ENCODE peak calls at places on chromosomes 1 and 21, in seven cellular contexts. P is stomach, R is esophagus muscularis mucosa, S is breast epithelium, I is endothelial cell of umbilical vein, W is K562, L is vagina. J is an unnamed sample.
A peak's percentile ranks its signal among the peaks of the same experiment; 100 is the strongest.

GRCh38 chr21:28375708-28376385 is 616.8 kb downstream of the LTN1 start:
- DNase-seq in P (no peak), R (no peak), S (no peak), I (peak; percentile 78), W (no peak), L (no peak), J (no peak)

GRCh38 chr1:98399219-98399618 is 262.3 kb upstream of the SNX7 start:
- DNase-seq in P (no peak), R (no peak), S (no peak), I (no peak), W (no peak), L (no peak), J (no peak)

GRCh38 chr1:83693409-83694126 is 305.4 kb downstream of the TTLL7 start:
- DNase-seq in P (no peak), R (no peak), S (no peak), I (peak; percentile 9), W (no peak), L (no peak), J (no peak)

GRCh38 chr1:96388421-96389310 is 332.9 kb upstream of the PTBP2 start:
- DNase-seq in P (no peak), R (no peak), S (no peak), I (peak; percentile 98), W (no peak), L (no peak), J (no peak)

GRCh38 chr1:243738020-243738419 is 112.0 kb downstream of the AKT3 start:
- DNase-seq in P (no peak), R (no peak), S (no peak), I (no peak), W (no peak), L (no peak), J (no peak)

GRCh38 chr1:160099716-160100375 is 1.4 kb upstream of the IGSF8 start:
- DNase-seq in P (no peak), R (no peak), S (no peak), I (no peak), W (no peak), L (no peak), J (no peak)

GRCh38 chr21:35737899-35738341 is 322.4 kb downstream of the SETD4 start:
- DNase-seq in P (no peak), R (no peak), S (no peak), I (no peak), W (no peak), L (no peak), J (no peak)

GRCh38 chr1:234214129-234214910 is 158.9 kb upstream of the COA6 start:
- DNase-seq in P (no peak), R (peak; percentile 91), S (peak; percentile 59), I (no peak), W (no peak), L (no peak), J (peak; percentile 52)

GRCh38 chr21:42460391-42461184 is 35.4 kb downstream of the RSPH1 start:
- DNase-seq in P (no peak), R (no peak), S (peak; percentile 35), I (no peak), W (no peak), L (no peak), J (no peak)

GRCh38 chr1:69103705-69104385 is 463.9 kb upstream of the LRRC7 start:
- DNase-seq in P (no peak), R (no peak), S (no peak), I (no peak), W (no peak), L (no peak), J (no peak)

GRCh38 chr1:47209725-47210330 is 20.0 kb upstream of the PDZK1IP1 start:
- DNase-seq in P (no peak), R (no peak), S (no peak), I (peak; percentile 20), W (no peak), L (no peak), J (no peak)

GRCh38 chr1:231393668-231394067 is 28.4 kb downstream of the EGLN1 start:
- DNase-seq in P (no peak), R (no peak), S (no peak), I (no peak), W (no peak), L (no peak), J (no peak)

GRCh38 chr1:4603317-4604110 is 50.9 kb upstream of the AJAP1 start:
- DNase-seq in P (no peak), R (no peak), S (peak; percentile 30), I (no peak), W (no peak), L (no peak), J (no peak)

GRCh38 chr1:30707412-30708360 is 15.7 kb downstream of the MATN1 start:
- DNase-seq in P (peak; percentile 70), R (no peak), S (peak; percentile 79), I (peak; percentile 50), W (peak; percentile 90), L (no peak), J (peak; percentile 86)

GRCh38 chr1:228299211-228299610 is 91.4 kb downstream of the OBSCN start:
- DNase-seq in P (no peak), R (no peak), S (no peak), I (no peak), W (no peak), L (no peak), J (no peak)

GRCh38 chr1:205232945-205233397 is 5.2 kb downstream of the TMCC2 start:
- DNase-seq in P (peak; percentile 1), R (no peak), S (no peak), I (no peak), W (no peak), L (no peak), J (no peak)

GRCh38 chr1:205229916-205230700 is 2.4 kb downstream of the TMCC2 start:
- DNase-seq in P (peak; percentile 24), R (no peak), S (no peak), I (no peak), W (peak; percentile 60), L (no peak), J (no peak)

GRCh38 chr1:205229399-205229861 is 1.7 kb downstream of the TMCC2 start:
- DNase-seq in P (peak; percentile 57), R (no peak), S (no peak), I (peak; percentile 14), W (peak; percentile 95), L (no peak), J (peak; percentile 65)

GRCh38 chr1:205230965-205231364 is 3.2 kb downstream of the TMCC2 start:
- DNase-seq in P (no peak), R (no peak), S (no peak), I (no peak), W (no peak), L (no peak), J (no peak)

GRCh38 chr1:205232122-205232820 is 4.5 kb downstream of the TMCC2 start:
- DNase-seq in P (peak; percentile 7), R (no peak), S (no peak), I (no peak), W (no peak), L (no peak), J (no peak)
- TF ChIP-seq POLR2AphosphoS5 in P (no peak), R (no peak), S (no peak), I (no peak), W (no peak), L (no peak), J (no peak)

DNA sequence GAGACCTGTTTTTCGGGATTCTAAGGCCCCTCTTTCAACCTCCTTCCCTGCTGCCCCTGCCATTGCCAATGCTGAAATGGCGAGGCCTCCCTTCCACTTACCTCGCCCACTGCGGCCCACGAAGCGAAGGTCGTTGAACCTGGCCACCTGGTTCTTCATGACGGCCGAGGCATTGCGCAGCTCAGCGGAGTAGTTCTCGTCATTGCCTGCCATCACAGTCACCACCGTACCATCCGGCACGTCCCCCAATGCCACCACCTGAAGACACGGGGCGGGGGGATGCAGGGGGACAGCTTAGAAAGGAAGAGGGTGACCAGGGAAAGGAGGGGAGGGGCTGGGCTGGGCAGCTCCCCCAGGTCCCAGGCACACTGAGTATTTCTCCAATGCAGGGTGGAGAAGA is 2.6 kb downstream of the RUNX3 start:
- DNase-seq in P (no peak), R (no peak), S (no peak), I (no peak), W (no peak), L (no peak), J (no peak)
- TF ChIP-seq POLR2AphosphoS5 in P (no peak), R (no peak), S (no peak), I (no peak), W (no peak), L (no peak), J (no peak)

GRCh38 chr1:235932090-235932510 is 65.4 kb upstream of the LYST start:
- DNase-seq in P (peak; percentile 64), R (no peak), S (no peak), I (no peak), W (no peak), L (no peak), J (no peak)
- TF ChIP-seq POLR2AphosphoS5 in P (no peak), R (no peak), S (no peak), I (no peak), W (no peak), L (no peak), J (no peak)

GRCh38 chr21:15823486-15824150 is 93.8 kb downstream of the USP25 start:
- DNase-seq in P (no peak), R (no peak), S (no peak), I (no peak), W (no peak), L (no peak), J (no peak)

GRCh38 chr21:15826147-15826780 is 96.5 kb downstream of the USP25 start:
- DNase-seq in P (no peak), R (no peak), S (no peak), I (peak; percentile 74), W (peak; percentile 44), L (no peak), J (no peak)

GRCh38 chr21:15820327-15820726 is 90.5 kb downstream of the USP25 start:
- DNase-seq in P (no peak), R (no peak), S (no peak), I (no peak), W (no peak), L (no peak), J (no peak)

GRCh38 chr21:15825699-15826098 is 95.9 kb downstream of the USP25 start:
- DNase-seq in P (no peak), R (no peak), S (no peak), I (no peak), W (no peak), L (no peak), J (no peak)

GRCh38 chr21:15820857-15821256 is 91.1 kb downstream of the USP25 start:
- DNase-seq in P (no peak), R (no peak), S (no peak), I (peak; percentile 30), W (no peak), L (no peak), J (no peak)
- TF ChIP-seq POLR2AphosphoS5 in P (no peak), R (no peak), S (no peak), I (no peak), W (no peak), L (no peak), J (no peak)

DNA sequence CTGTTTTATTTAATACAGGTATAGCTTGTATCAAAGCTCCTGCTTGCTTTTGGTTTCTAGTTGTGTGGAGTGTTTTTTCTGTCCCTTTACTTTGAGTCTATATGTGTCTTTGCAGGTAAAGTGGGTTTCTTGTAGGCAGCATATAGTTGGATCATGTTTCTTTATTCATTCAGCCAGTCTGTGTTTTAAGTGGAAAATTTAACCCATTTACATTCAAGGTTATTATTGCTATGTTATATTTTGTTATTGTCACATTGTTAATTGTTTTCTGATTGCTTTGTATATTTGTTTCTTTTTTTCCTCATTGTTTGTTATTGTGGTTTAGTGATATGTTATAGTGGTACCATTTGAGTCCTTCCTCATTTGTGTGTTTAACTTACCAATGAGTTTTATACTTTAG is 26.7 kb downstream of the CLDN19 start:
- DNase-seq in P (no peak), R (no peak), S (no peak), I (no peak), W (no peak), L (no peak), J (no peak)
- TF ChIP-seq POLR2AphosphoS5 in P (no peak), R (no peak), S (no peak), I (no peak), W (no peak), L (no peak), J (no peak)

GRCh38 chr1:203296456-203297073 is 8.8 kb upstream of the BTG2 start:
- DNase-seq in P (no peak), R (no peak), S (no peak), I (no peak), W (no peak), L (no peak), J (no peak)
- TF ChIP-seq POLR2AphosphoS5 in P (no peak), R (no peak), S (no peak), I (no peak), W (no peak), L (no peak), J (no peak)